ENCODE peak calls at places on chromosome 11, in four cellular contexts. One of them, this sample, is unnamed. For H3K36me3, the result is how much of the 10 kb centered on the place peaks cover.

GRCh38 chr11:77026236-77026635 is 8.0 kb upstream of the B3GNT6 start:
- DNase-seq in left ventricle myocardium inferior: no peak
- DNase-seq in neuronal stem cell: no peak
- DNase-seq in uterus: no peak
- DNase-seq in this sample: no peak

GRCh38 chr11:46348986-46349401 is 1.7 kb downstream of the DGKZ start:
- DNase-seq in uterus: no peak
- DNase-seq in left ventricle myocardium inferior: no peak
- DNase-seq in neuronal stem cell: no peak
- DNase-seq in this sample: no peak

GRCh38 chr11:73389134-73389525 is 12.9 kb downstream of the RELT start:
- DNase-seq in neuronal stem cell: no peak
- DNase-seq in left ventricle myocardium inferior: no peak
- DNase-seq in uterus: no peak
- DNase-seq in this sample: no peak

GRCh38 chr11:77106321-77106720 is 3.7 kb downstream of the OMP start:
- DNase-seq in neuronal stem cell: no peak
- DNase-seq in left ventricle myocardium inferior: no peak
- DNase-seq in uterus: no peak
- DNase-seq in this sample: no peak

GRCh38 chr11:69983571-69983877 is 94.6 kb upstream of the ANO1 start:
- DNase-seq in uterus: no peak
- DNase-seq in left ventricle myocardium inferior: no peak
- DNase-seq in neuronal stem cell: no peak
- DNase-seq in this sample: no peak

GRCh38 chr11:130168105-130168504 is 8.5 kb downstream of the ST14 start:
- DNase-seq in uterus: no peak
- DNase-seq in left ventricle myocardium inferior: no peak
- DNase-seq in neuronal stem cell: no peak
- DNase-seq in this sample: no peak

GRCh38 chr11:18633256-18634139 is 644 bp downstream of the SPTY2D1 start:
- DNase-seq in uterus: no peak
- DNase-seq in neuronal stem cell: no peak
- DNase-seq in left ventricle myocardium inferior: no peak
- DNase-seq in this sample: no peak

GRCh38 chr11:87265132-87265531 is 227.4 kb downstream of the TMEM135 start:
- DNase-seq in left ventricle myocardium inferior: no peak
- DNase-seq in uterus: no peak
- DNase-seq in neuronal stem cell: no peak
- DNase-seq in this sample: no peak

GRCh38 chr11:30788849-30789248 is 202.7 kb upstream of the MPPED2 start:
- DNase-seq in neuronal stem cell: no peak
- DNase-seq in left ventricle myocardium inferior: no peak
- DNase-seq in uterus: no peak
- DNase-seq in this sample: no peak

DNA sequence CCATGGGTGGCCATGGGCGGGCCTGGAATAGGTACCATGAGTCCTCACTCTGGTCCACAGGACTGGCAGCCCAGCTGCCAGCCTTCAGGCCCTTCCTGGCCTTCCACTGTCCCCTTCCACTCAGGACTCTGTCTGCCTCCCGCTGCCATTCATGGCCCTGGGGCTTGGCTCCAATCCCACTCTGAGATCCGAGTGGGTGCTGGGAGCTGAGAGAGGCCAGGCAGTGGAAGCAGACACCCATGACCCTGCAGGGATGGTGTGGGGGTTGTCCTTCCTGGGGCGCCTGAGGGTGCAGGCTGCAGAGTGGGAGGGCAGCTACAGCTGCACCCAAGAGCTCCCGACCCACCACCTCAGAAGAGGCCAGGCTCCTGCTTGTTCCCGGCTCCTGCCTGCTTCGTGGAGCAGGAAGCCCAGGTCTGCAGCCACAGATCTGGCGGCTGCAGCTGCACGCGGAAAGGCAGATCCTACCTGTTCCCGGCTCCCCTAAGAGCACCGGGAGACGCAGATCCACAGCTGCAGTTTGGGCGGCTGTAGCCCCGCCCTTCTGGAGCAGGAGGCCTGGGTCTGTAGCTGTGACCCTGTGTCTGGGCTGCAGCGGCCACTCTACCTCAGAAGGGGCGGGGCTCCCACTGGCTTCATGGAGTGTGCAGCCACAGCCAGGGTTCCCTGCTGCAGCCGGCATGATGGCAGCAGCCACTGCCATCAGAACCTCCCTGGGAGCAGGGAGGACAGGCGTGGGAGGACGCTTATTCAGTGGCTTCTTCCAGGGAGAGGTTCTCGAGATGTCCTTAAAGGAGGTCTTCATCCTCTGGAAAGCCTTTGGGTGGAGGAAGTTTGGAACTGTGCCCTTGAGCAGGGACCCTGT is 27.5 kb downstream of the IGHMBP2 start:
- DNase-seq in left ventricle myocardium inferior: no peak
- DNase-seq in uterus: no peak
- DNase-seq in neuronal stem cell: no peak
- DNase-seq in this sample: peak
- H3K36me3 ChIP-seq in left ventricle myocardium inferior: half or more
- H3K36me3 ChIP-seq in uterus: under half
- H3K36me3 ChIP-seq in neuronal stem cell: under half
- H3K36me3 ChIP-seq in this sample: half or more

GRCh38 chr11:134151083-134151747 is 72.6 kb downstream of the NCAPD3 start:
- DNase-seq in neuronal stem cell: no peak
- DNase-seq in left ventricle myocardium inferior: no peak
- DNase-seq in uterus: no peak
- DNase-seq in this sample: no peak
- H3K36me3 ChIP-seq in neuronal stem cell: half or more
- H3K36me3 ChIP-seq in left ventricle myocardium inferior: half or more
- H3K36me3 ChIP-seq in uterus: under half
- H3K36me3 ChIP-seq in this sample: under half

DNA sequence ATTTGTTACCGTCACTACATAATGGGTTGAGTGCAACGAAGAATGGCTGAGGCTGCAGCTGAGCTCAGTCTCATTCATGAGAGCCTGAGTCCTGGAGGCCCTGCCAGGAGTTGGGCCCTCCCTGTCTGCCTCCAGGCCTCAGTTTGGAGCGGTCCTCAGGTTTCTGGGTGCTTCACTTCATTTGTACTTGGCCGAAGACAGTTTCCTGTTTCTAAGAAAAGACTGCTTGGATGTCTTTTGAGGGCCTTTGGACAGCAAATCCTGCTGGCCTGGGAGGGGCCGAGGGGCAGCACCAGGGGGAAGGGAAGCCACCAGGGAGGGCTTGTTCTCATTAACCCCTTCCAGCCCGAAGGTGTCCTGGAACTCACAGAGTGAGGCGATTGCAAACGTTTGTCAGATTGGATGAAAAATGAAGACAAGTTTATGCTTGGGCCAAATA is 163.1 kb downstream of the ETS1 start:
- DNase-seq in uterus: no peak
- DNase-seq in neuronal stem cell: no peak
- DNase-seq in left ventricle myocardium inferior: peak
- DNase-seq in this sample: no peak
- H3K36me3 ChIP-seq in uterus: under half
- H3K36me3 ChIP-seq in neuronal stem cell: under half
- H3K36me3 ChIP-seq in left ventricle myocardium inferior: under half
- H3K36me3 ChIP-seq in this sample: under half

GRCh38 chr11:128456566-128457268 is 130.6 kb downstream of the ETS1 start:
- DNase-seq in uterus: no peak
- DNase-seq in neuronal stem cell: no peak
- DNase-seq in left ventricle myocardium inferior: no peak
- DNase-seq in this sample: no peak
- H3K36me3 ChIP-seq in uterus: under half
- H3K36me3 ChIP-seq in neuronal stem cell: under half
- H3K36me3 ChIP-seq in left ventricle myocardium inferior: under half
- H3K36me3 ChIP-seq in this sample: under half

GRCh38 chr11:100709233-100709999 is 22.3 kb downstream of the ARHGAP42 start:
- DNase-seq in neuronal stem cell: no peak
- DNase-seq in uterus: no peak
- DNase-seq in left ventricle myocardium inferior: no peak
- DNase-seq in this sample: no peak
- H3K36me3 ChIP-seq in neuronal stem cell: under half
- H3K36me3 ChIP-seq in uterus: under half
- H3K36me3 ChIP-seq in left ventricle myocardium inferior: under half
- H3K36me3 ChIP-seq in this sample: under half

GRCh38 chr11:611001-611996 is 4.5 kb downstream of the IRF7 start:
- DNase-seq in neuronal stem cell: no peak
- DNase-seq in uterus: no peak
- DNase-seq in left ventricle myocardium inferior: no peak
- DNase-seq in this sample: no peak

GRCh38 chr11:612201-612960 is 3.4 kb downstream of the IRF7 start:
- DNase-seq in neuronal stem cell: no peak
- DNase-seq in left ventricle myocardium inferior: no peak
- DNase-seq in uterus: no peak
- DNase-seq in this sample: no peak

GRCh38 chr11:609355-609811 is 6.4 kb downstream of the IRF7 start:
- DNase-seq in neuronal stem cell: no peak
- DNase-seq in uterus: no peak
- DNase-seq in left ventricle myocardium inferior: no peak
- DNase-seq in this sample: no peak

GRCh38 chr11:608751-609354 is 6.9 kb downstream of the IRF7 start:
- DNase-seq in left ventricle myocardium inferior: no peak
- DNase-seq in neuronal stem cell: no peak
- DNase-seq in uterus: no peak
- DNase-seq in this sample: no peak

GRCh38 chr11:610146-610801 is 5.5 kb downstream of the IRF7 start:
- DNase-seq in left ventricle myocardium inferior: no peak
- DNase-seq in neuronal stem cell: no peak
- DNase-seq in uterus: no peak
- DNase-seq in this sample: no peak
- H3K36me3 ChIP-seq in left ventricle myocardium inferior: half or more
- H3K36me3 ChIP-seq in neuronal stem cell: half or more
- H3K36me3 ChIP-seq in uterus: under half
- H3K36me3 ChIP-seq in this sample: half or more

GRCh38 chr11:102360681-102361080 is 13.7 kb downstream of the BIRC2 start:
- DNase-seq in neuronal stem cell: no peak
- DNase-seq in left ventricle myocardium inferior: no peak
- DNase-seq in uterus: no peak
- DNase-seq in this sample: no peak
- H3K36me3 ChIP-seq in neuronal stem cell: under half
- H3K36me3 ChIP-seq in left ventricle myocardium inferior: half or more
- H3K36me3 ChIP-seq in uterus: under half
- H3K36me3 ChIP-seq in this sample: under half

GRCh38 chr11:67282876-67283371 is 6.2 kb upstream of the ANKRD13D start:
- DNase-seq in uterus: no peak
- DNase-seq in neuronal stem cell: no peak
- DNase-seq in left ventricle myocardium inferior: peak
- DNase-seq in this sample: no peak

GRCh38 chr11:67280791-67281551 is 8.1 kb upstream of the ANKRD13D start:
- DNase-seq in left ventricle myocardium inferior: peak
- DNase-seq in uterus: no peak
- DNase-seq in neuronal stem cell: no peak
- DNase-seq in this sample: no peak

GRCh38 chr11:67283490-67283963 is 5.6 kb upstream of the ANKRD13D start:
- DNase-seq in left ventricle myocardium inferior: peak
- DNase-seq in neuronal stem cell: no peak
- DNase-seq in uterus: no peak
- DNase-seq in this sample: no peak

GRCh38 chr11:67281552-67282150 is 7.5 kb upstream of the ANKRD13D start:
- DNase-seq in uterus: no peak
- DNase-seq in left ventricle myocardium inferior: no peak
- DNase-seq in neuronal stem cell: no peak
- DNase-seq in this sample: no peak

GRCh38 chr11:67282155-67282875 is 6.8 kb upstream of the ANKRD13D start:
- DNase-seq in neuronal stem cell: no peak
- DNase-seq in left ventricle myocardium inferior: peak
- DNase-seq in uterus: no peak
- DNase-seq in this sample: no peak
- H3K36me3 ChIP-seq in neuronal stem cell: half or more
- H3K36me3 ChIP-seq in left ventricle myocardium inferior: half or more
- H3K36me3 ChIP-seq in uterus: under half
- H3K36me3 ChIP-seq in this sample: half or more

GRCh38 chr11:10483584-10483983 is 28.5 kb downstream of the AMPD3 start:
- DNase-seq in left ventricle myocardium inferior: no peak
- DNase-seq in neuronal stem cell: no peak
- DNase-seq in uterus: no peak
- DNase-seq in this sample: no peak
- H3K36me3 ChIP-seq in left ventricle myocardium inferior: under half
- H3K36me3 ChIP-seq in neuronal stem cell: under half
- H3K36me3 ChIP-seq in uterus: under half
- H3K36me3 ChIP-seq in this sample: under half